ENCODE peak calls at places on chromosomes 2 and 18, in four cellular contexts. C, H, S and W are unnamed samples.

GRCh38 chr2:32688511-32688910 is 60.7 kb downstream of the TTC27 start:
- DNase-seq in H (peak), C (no peak), S (no peak), W (no peak)

GRCh38 chr18:74454279-74454741 is 2.8 kb downstream of the DIPK1C start:
- DNase-seq in S (no peak), H (no peak), C (no peak), W (no peak)

GRCh38 chr18:79399275-79400081 is 3.7 kb downstream of the NFATC1 start:
- DNase-seq in S (no peak), C (no peak), H (no peak), W (no peak)

GRCh38 chr18:23662309-23663263 is at the start of gene ANKRD29:
- DNase-seq in H (peak), C (peak), S (no peak), W (peak)

GRCh38 chr2:120518819-120519218 is 172.9 kb downstream of the INHBB start:
- DNase-seq in C (no peak), H (no peak), S (no peak), W (no peak)

GRCh38 chr18:12046751-12047335 is 46.8 kb upstream of the ANKRD62 start:
- DNase-seq in H (no peak), C (no peak), S (no peak), W (no peak)

GRCh38 chr2:36450466-36451196 is 95.1 kb downstream of the CRIM1 start:
- DNase-seq in H (peak), C (no peak), S (no peak), W (peak)

GRCh38 chr2:26566081-26566375 is 75.1 kb downstream of the CIB4 start:
- DNase-seq in H (no peak), C (no peak), S (no peak), W (no peak)

GRCh38 chr2:159072795-159073194 is 104.4 kb downstream of the TANC1 start:
- DNase-seq in H (peak), S (no peak), C (no peak), W (no peak)